ENCODE peak calls at places on chromosome 6, in four cellular contexts. A is HCT116; M is CD4-positive, alpha-beta memory T cell; T is uterus. X is an unnamed sample.

GRCh38 chr6:83872386-83873118 is 13.1 kb downstream of the CYB5R4 start:
- DNase-seq in T (no peak), A (no peak), M (no peak), X (no peak)

GRCh38 chr6:75444899-75445298 is 48.7 kb downstream of the FILIP1 start:
- DNase-seq in T (no peak), A (no peak), M (no peak), X (no peak)

GRCh38 chr6:39184906-39185580 is 44.2 kb downstream of the KCNK5 start:
- DNase-seq in T (no peak), A (no peak), M (no peak), X (no peak)

GRCh38 chr6:28134015-28134414 is 7.7 kb upstream of the ZKSCAN8 start:
- DNase-seq in A (peak; percentile 29), T (no peak), M (peak; percentile 40), X (no peak)

GRCh38 chr6:147173140-147173539 is 31.1 kb upstream of the STXBP5 start:
- DNase-seq in T (no peak), A (no peak), M (no peak), X (no peak)

GRCh38 chr6:292506-293184 is 358 bp downstream of the DUSP22 start:
- DNase-seq in T (peak; percentile 55), A (no peak), M (peak; percentile 82), X (peak; percentile 89)

GRCh38 chr6:127148511-127148910 is 30.0 kb downstream of the RSPO3 start:
- DNase-seq in A (no peak), M (no peak), T (no peak), X (no peak)

GRCh38 chr6:149026530-149026942 is 279.7 kb downstream of the UST start:
- DNase-seq in T (no peak), A (peak; percentile 70), M (no peak), X (no peak)

GRCh38 chr6:51569594-51569993 is 517.8 kb downstream of the PKHD1 start:
- DNase-seq in T (no peak), A (no peak), M (no peak), X (no peak)

GRCh38 chr6:116208056-116208785 is 45.7 kb downstream of the TSPYL4 start:
- DNase-seq in A (no peak), T (no peak), M (no peak), X (no peak)

GRCh38 chr6:1164600-1164999 is 147.3 kb upstream of the FOXQ1 start:
- DNase-seq in T (no peak), A (no peak), M (no peak), X (no peak)

GRCh38 chr6:105993769-105994521 is 92.2 kb upstream of the PRDM1 start:
- DNase-seq in M (peak; percentile 64), T (peak; percentile 21), A (no peak), X (no peak)

GRCh38 chr6:151716446-151717047 is 90.9 kb upstream of the ESR1 start:
- DNase-seq in M (no peak), A (no peak), T (no peak), X (no peak)

GRCh38 chr6:118288355-118289124 is 259.6 kb upstream of the PLN start:
- DNase-seq in T (no peak), M (no peak), A (no peak), X (no peak)

GRCh38 chr6:34414999-34415858 is 10.6 kb downstream of the RPS10 start:
- DNase-seq in T (peak; percentile 42), A (peak; percentile 38), M (peak; percentile 68), X (no peak)

GRCh38 chr6:91462236-91462635 is 875.4 kb upstream of the MAP3K7 start:
- DNase-seq in A (no peak), T (no peak), M (no peak), X (no peak)

GRCh38 chr6:68635706-68636513 is 828 bp downstream of the ADGRB3 start:
- DNase-seq in M (no peak), T (peak; percentile 22), A (no peak), X (peak; percentile 41)

GRCh38 chr6:135066397-135066796 is 11.8 kb upstream of the HBS1L start:
- DNase-seq in M (no peak), T (no peak), A (no peak), X (no peak)

GRCh38 chr6:156991971-156992370 is 214.8 kb downstream of the ARID1B start:
- DNase-seq in A (no peak), M (no peak), T (no peak), X (no peak)

GRCh38 chr6:28585335-28585734 is 59.7 kb downstream of the GPX5 start:
- DNase-seq in A (no peak), T (no peak), M (no peak), X (no peak)

GRCh38 chr6:70059047-70059719 is 192.8 kb downstream of the COL19A1 start:
- DNase-seq in A (no peak), T (no peak), M (no peak), X (no peak)

GRCh38 chr6:89970609-89971337 is 76.5 kb downstream of the GJA10 start:
- DNase-seq in T (no peak), M (no peak), A (peak; percentile 16), X (no peak)

GRCh38 chr6:3882865-3883264 is 33.7 kb downstream of the FAM50B start:
- DNase-seq in T (peak; percentile 32), A (no peak), M (no peak), X (no peak)

GRCh38 chr6:40997256-40997957 is 41.6 kb downstream of the UNC5CL start:
- DNase-seq in A (peak; percentile 82), M (no peak), T (no peak), X (no peak)

GRCh38 chr6:106981901-106982300 is 7.4 kb upstream of the CD24 start:
- DNase-seq in T (no peak), M (no peak), A (no peak), X (no peak)

GRCh38 chr6:159578629-159579028 is 114.4 kb downstream of the SOD2 start:
- DNase-seq in M (no peak), T (no peak), A (no peak), X (no peak)

GRCh38 chr6:144150673-144151009 is 324 bp downstream of the STX11 start:
- DNase-seq in M (peak; percentile 49), A (peak; percentile 41), T (no peak), X (no peak)

GRCh38 chr6:142030115-142030619 is 102.6 kb upstream of the GJE1 start:
- DNase-seq in A (no peak), M (no peak), T (no peak), X (no peak)

GRCh38 chr6:26595669-26596269 is 984 bp upstream of the ABT1 start:
- DNase-seq in A (peak; percentile 82), T (peak; percentile 91), M (peak; percentile 80), X (peak; percentile 94)

GRCh38 chr6:145368075-145368474 is 367.2 kb downstream of the EPM2A start:
- DNase-seq in T (no peak), A (no peak), M (no peak), X (no peak)

GRCh38 chr6:31970604-31971271 is 1.2 kb downstream of the DXO start:
- DNase-seq in M (peak; percentile 38), A (no peak), T (no peak), X (peak; percentile 52)

GRCh38 chr6:55594442-55594841 is 15.4 kb upstream of the HMGCLL1 start:
- DNase-seq in T (no peak), M (no peak), A (no peak), X (no peak)

GRCh38 chr6:169095153-169095552 is 158.5 kb downstream of the THBS2 start:
- DNase-seq in M (no peak), T (no peak), A (no peak), X (no peak)

GRCh38 chr6:89369009-89369408 is 16.5 kb upstream of the UBE2J1 start:
- DNase-seq in M (no peak), T (peak; percentile 44), A (no peak), X (peak; percentile 64)

GRCh38 chr6:28710466-28711191 is 184.9 kb downstream of the GPX5 start:
- DNase-seq in T (no peak), M (no peak), A (no peak), X (no peak)

DNA sequence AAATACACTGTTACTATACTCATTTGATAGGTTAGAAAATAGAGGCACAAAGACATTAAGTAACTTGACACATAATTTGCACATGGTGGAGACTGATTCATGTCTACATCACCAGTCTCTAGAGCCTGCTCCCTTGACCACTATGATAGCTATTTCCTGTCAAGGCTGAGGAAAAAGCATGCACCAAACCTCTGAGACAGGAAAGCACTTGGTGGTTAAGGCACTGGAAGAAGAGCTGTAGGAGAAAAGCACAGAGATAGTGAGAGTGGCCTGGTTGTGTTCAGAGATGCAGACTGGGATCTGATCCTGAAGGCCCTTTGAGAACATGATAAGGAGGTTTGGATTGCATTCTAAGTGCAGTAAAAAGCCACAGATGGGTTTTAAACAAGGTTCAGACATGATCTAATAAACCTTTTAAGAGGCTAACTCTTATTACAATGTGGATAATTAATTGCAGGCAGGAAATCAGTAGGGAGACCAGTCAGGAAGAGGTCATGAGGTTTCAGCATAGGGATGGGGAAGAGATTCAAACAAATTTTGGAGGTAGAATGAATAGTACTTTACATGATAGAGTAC is 168.9 kb downstream of the PHF3 start:
- DNase-seq in A (no peak), M (no peak), T (no peak), X (no peak)
- H3K4me3 ChIP-seq in A (no peak overlapping the region), M (no peak overlapping the region), T (no peak overlapping the region), X (no peak overlapping the region)

DNA sequence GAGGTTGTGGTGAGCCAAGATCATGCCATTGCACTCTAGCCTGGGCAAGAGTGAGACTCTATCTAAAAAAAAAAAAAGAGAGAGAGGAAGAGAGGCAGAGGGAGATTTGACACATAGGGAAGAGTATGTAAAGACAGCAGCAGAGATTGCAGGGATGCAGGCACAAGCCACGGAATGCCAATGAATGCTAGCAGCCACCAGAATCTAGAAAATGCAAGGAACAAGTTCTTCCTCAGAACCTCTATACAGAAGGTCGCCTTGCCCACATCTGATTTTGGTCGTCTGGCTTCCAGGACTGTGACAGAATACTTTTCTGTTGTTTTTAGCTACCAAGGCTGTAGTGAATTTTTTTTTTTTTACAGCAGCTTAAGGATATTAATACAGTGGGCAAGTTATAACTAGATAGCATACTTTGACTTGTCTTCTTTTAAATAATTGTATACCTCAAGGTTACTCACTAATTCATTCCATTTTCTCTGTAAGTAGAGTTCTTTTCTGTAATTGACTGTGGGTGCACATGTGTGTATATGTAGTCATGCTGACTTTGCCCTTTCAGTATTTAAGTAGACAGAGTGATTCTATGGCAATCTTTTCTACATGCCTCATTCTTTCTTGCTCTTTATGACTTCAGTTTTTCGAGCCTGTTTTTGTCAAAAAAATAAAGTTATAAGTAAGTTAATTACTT is 402.2 kb downstream of the GJA1 start:
- DNase-seq in T (no peak), M (no peak), A (no peak), X (no peak)
- H3K27ac ChIP-seq in T (no peak overlapping the region), M (no peak overlapping the region), A (no peak overlapping the region), X (no peak overlapping the region)

GRCh38 chr6:111871207-111871606 is 2.0 kb downstream of the FYN start:
- DNase-seq in T (no peak), M (peak; percentile 77), A (no peak), X (no peak)

GRCh38 chr6:111871725-111872520 is 1.3 kb downstream of the FYN start:
- DNase-seq in A (no peak), T (peak; percentile 37), M (peak; percentile 62), X (no peak)

GRCh38 chr6:111870751-111871064 is 2.5 kb downstream of the FYN start:
- DNase-seq in A (no peak), M (no peak), T (no peak), X (no peak)

GRCh38 chr6:111872521-111873177 is 603 bp downstream of the FYN start:
- DNase-seq in A (no peak), T (peak; percentile 73), M (peak; percentile 84), X (peak; percentile 51)

GRCh38 chr6:111870054-111870750 is 3.0 kb downstream of the FYN start:
- DNase-seq in T (no peak), M (peak; percentile 56), A (no peak), X (no peak)
- H3K4me3 ChIP-seq in T (no peak overlapping the region), M (peak overlapping the region; percentile 88), A (no peak overlapping the region), X (no peak overlapping the region)

DNA sequence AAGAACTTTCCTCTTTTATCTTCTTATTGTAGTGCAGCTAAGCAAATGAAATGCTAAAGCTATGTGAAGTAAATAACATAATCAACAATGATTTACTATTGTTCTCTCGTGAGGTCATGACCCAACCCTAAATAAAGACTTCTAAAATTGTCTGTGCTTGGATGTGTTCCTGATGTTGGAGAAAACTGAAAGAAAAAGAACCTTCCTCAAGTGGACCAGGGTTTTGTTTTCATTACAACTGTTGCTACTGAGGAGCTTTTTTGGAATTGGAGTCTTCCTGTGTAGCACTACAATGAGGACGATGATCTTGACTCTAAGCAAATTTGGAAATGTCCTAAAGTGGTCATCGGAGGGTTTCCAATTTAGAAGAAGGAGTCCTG is 59.7 kb upstream of the SUPT3H start:
- DNase-seq in T (no peak), M (no peak), A (no peak), X (no peak)
- H3K27ac ChIP-seq in T (peak overlapping the region; percentile 36), M (peak overlapping the region; percentile 11), A (no peak overlapping the region), X (no peak overlapping the region)